ENCODE peak calls at places on chromosomes 12 and 14, in four cellular contexts. Z, R, Q and P are unnamed samples.

GRCh38 chr12:7031306-7031705 is 13.0 kb upstream of the LPCAT3 start:
- DNase-seq in Z (no peak), R (no peak), Q (no peak), P (no peak)

GRCh38 chr12:106868982-106869381 is 86.7 kb upstream of the TMEM263 start:
- DNase-seq in Z (no peak), R (no peak), Q (no peak), P (no peak)

GRCh38 chr12:65925626-65926025 is 101.3 kb downstream of the HMGA2 start:
- DNase-seq in Z (no peak), R (no peak), Q (no peak), P (no peak)

GRCh38 chr12:103680591-103681065 is 93.6 kb downstream of the STAB2 start:
- DNase-seq in Z (peak), R (no peak), Q (peak), P (no peak)

GRCh38 chr14:90614696-90615260 is 201.5 kb downstream of the TTC7B start:
- DNase-seq in Z (no peak), R (no peak), Q (no peak), P (no peak)

GRCh38 chr14:100332797-100333196 is 9.7 kb downstream of the SLC25A47 start:
- DNase-seq in Z (no peak), R (no peak), Q (no peak), P (no peak)

GRCh38 chr12:16297521-16297920 is 20.0 kb upstream of the SLC15A5 start:
- DNase-seq in Z (no peak), R (no peak), Q (no peak), P (no peak)

GRCh38 chr14:21300892-21301291 is 21.0 kb downstream of the RPGRIP1 start:
- DNase-seq in Z (no peak), R (peak), Q (peak), P (no peak)

GRCh38 chr12:122139941-122140340 is 34.1 kb downstream of the IL31 start:
- DNase-seq in Z (no peak), R (no peak), Q (no peak), P (no peak)

GRCh38 chr14:61877050-61877390 is 114.8 kb downstream of the SNAPC1 start:
- DNase-seq in Z (no peak), R (no peak), Q (no peak), P (no peak)

GRCh38 chr12:103441437-103442186 is 54.2 kb downstream of the C12orf42 start:
- DNase-seq in Z (no peak), R (no peak), Q (no peak), P (no peak)

GRCh38 chr12:83470749-83471148 is 784.0 kb downstream of the TMTC2 start:
- DNase-seq in Z (no peak), R (no peak), Q (no peak), P (no peak)

GRCh38 chr12:68040450-68041075 is 51.3 kb downstream of the IFNG-AS1 start:
- DNase-seq in Z (peak), R (peak), Q (peak), P (peak)

GRCh38 chr14:23512156-23512555 is 39.4 kb downstream of the ZFHX2 start:
- DNase-seq in Z (no peak), R (peak), Q (no peak), P (no peak)

GRCh38 chr14:33254876-33255275 is 316.2 kb downstream of the NPAS3 start:
- DNase-seq in Z (no peak), R (no peak), Q (no peak), P (no peak)

GRCh38 chr12:12839886-12840285 is 26.7 kb downstream of the DDX47 start:
- DNase-seq in Z (peak), R (no peak), Q (no peak), P (peak)

GRCh38 chr12:121812320-121812871 is 8.6 kb downstream of the SETD1B start:
- DNase-seq in Z (peak), R (peak), Q (peak), P (peak)

GRCh38 chr12:118055144-118055557 is 5.8 kb downstream of the WSB2 start:
- DNase-seq in Z (peak), R (peak), Q (peak), P (no peak)

GRCh38 chr12:96334502-96334901 is 65.7 kb downstream of the CDK17 start:
- DNase-seq in Z (no peak), R (no peak), Q (no peak), P (no peak)

GRCh38 chr14:69260246-69260978 is 454 bp downstream of the GALNT16 start:
- DNase-seq in Z (no peak), R (peak), Q (peak), P (no peak)

GRCh38 chr14:94559638-94560290 is 1.5 kb upstream of the SERPINA4 start:
- DNase-seq in Z (no peak), R (no peak), Q (no peak), P (no peak)

GRCh38 chr14:90154110-90154509 is 92.3 kb downstream of the KCNK13 start:
- DNase-seq in Z (no peak), R (no peak), Q (no peak), P (no peak)

GRCh38 chr12:130192667-130193345 is 30.5 kb downstream of the FZD10 start:
- DNase-seq in Z (no peak), R (no peak), Q (peak), P (no peak)

GRCh38 chr14:79947440-79947839 is 263.9 kb downstream of the DIO2 start:
- DNase-seq in Z (no peak), R (no peak), Q (no peak), P (no peak)

GRCh38 chr14:33163109-33163508 is 224.4 kb downstream of the NPAS3 start:
- DNase-seq in Z (no peak), R (no peak), Q (no peak), P (no peak)

GRCh38 chr12:105493091-105493615 is 162.7 kb downstream of the C12orf75 start:
- DNase-seq in Z (no peak), R (no peak), Q (no peak), P (no peak)

GRCh38 chr14:91339076-91339475 is 78.5 kb downstream of the CCDC88C start:
- DNase-seq in Z (no peak), R (no peak), Q (no peak), P (no peak)

DNA sequence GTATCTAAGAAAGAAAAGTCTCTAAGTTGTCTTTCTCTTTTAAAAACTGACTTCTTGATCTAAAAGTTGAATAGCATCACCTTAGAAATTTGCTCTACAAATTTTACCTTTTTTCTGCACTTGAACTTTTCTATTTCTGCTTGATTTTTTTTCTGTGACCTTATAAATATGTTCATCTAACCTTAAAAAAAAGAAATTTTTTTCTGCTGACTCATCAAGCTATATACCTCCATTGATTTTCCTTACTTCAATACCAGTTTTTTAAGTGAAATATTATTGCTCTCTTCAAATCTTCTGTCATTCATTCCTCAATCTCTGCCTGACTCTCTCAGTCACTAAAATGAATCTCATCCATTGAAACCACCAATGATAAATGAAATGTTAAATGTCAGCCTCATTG is 910.1 kb downstream of the GALC start:
- DNase-seq in Z (no peak), R (no peak), Q (no peak), P (no peak)
- TF ChIP-seq CTCF in Z (no peak), R (no peak), Q (no peak), P (no peak)

GRCh38 chr12:132066345-132066685 is 77.8 kb downstream of the DDX51 start:
- DNase-seq in Z (no peak), R (no peak), Q (no peak), P (no peak)

GRCh38 chr12:132064641-132065040 is 79.5 kb downstream of the DDX51 start:
- DNase-seq in Z (no peak), R (no peak), Q (no peak), P (no peak)

GRCh38 chr12:132065203-132065602 is 78.9 kb downstream of the DDX51 start:
- DNase-seq in Z (no peak), R (no peak), Q (no peak), P (no peak)

GRCh38 chr12:132066749-132067148 is 77.4 kb downstream of the DDX51 start:
- DNase-seq in Z (no peak), R (no peak), Q (no peak), P (no peak)

GRCh38 chr12:132065609-132066344 is 78.3 kb downstream of the DDX51 start:
- DNase-seq in Z (no peak), R (no peak), Q (no peak), P (no peak)
- H3K4me3 ChIP-seq in Z (no peak), R (no peak), Q (no peak), P (no peak)

GRCh38 chr12:123269395-123269892 is 2.2 kb downstream of the CDK2AP1 start:
- DNase-seq in Z (peak), R (peak), Q (peak), P (peak)
- TF ChIP-seq CTCF in Z (no peak), R (peak), Q (peak), P (no peak)

DNA sequence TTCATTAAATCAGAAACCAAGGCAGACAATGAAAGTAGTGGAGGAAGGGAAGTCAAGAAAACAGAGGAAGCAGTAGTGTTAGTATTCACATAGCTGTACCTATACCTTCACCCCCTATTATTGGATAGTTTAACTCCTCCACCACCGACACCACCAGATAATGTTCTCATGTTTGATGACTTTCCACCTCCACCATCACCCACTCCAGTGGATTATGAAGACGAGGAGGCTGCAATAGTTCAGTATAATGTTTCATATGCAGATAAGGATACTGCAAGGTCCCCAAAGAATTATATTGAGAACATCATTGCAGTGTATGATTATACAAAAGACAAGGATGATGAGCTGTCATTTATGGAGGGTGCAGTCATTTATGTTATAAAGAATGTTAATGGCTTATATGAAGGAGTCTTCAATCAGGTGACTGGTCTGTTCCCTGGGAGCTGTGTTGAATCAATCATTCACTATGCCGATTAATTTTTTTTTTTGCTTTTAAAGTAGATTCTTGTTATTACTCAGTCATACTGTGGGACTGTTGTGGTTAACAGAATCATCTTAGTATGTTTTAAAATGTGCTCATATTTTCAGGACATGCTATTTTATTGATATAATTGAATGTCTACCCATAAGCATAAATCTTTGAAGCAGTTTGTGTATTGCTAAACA is 32.2 kb upstream of the KTN1 start:
- DNase-seq in Z (no peak), R (no peak), Q (no peak), P (no peak)
- H3K4me3 ChIP-seq in Z (no peak), R (no peak), Q (no peak), P (no peak)

GRCh38 chr12:124752437-124753229 is 111.0 kb downstream of the SCARB1 start:
- DNase-seq in Z (peak), R (no peak), Q (no peak), P (peak)

GRCh38 chr12:124749725-124750124 is 113.9 kb downstream of the SCARB1 start:
- DNase-seq in Z (no peak), R (no peak), Q (no peak), P (no peak)

GRCh38 chr12:124751654-124752355 is 111.9 kb downstream of the SCARB1 start:
- DNase-seq in Z (no peak), R (no peak), Q (no peak), P (no peak)

GRCh38 chr12:124750149-124750656 is 113.5 kb downstream of the SCARB1 start:
- DNase-seq in Z (no peak), R (no peak), Q (no peak), P (no peak)

DNA sequence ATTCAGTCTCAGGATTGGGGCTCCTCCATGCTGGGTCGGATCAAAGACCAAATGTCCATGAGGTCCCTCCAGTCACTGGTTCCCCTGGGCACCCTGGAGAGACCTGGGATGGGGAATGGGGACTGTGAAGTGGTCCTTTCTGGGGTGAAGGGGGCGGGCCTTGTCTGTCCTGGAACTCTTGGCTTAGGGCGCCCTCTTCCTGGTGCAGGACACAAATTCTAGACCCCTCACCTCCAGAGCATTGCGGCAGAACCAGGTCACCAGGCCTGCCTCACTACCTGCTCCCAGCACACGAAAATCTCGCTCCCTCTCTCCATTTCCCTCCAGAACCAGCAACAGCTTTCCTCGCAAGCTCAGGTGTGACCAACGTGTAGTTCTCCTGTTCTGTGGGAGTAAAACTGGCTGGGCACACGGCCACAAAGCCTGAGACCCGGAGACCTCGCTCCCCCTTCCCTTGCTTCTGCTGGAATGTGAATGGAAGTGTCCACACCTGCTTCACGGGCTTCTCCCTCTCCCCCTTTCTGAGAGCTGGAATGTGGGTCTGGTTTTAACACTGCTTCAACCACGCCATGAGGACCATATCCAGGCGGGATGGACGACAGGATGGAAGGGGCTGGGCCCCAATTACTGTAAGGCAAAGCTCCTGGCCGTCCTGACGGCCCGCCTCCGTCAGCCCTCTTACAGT is 112.7 kb downstream of the SCARB1 start:
- DNase-seq in Z (no peak), R (peak), Q (peak), P (no peak)
- TF ChIP-seq CTCF in Z (no peak), R (peak), Q (peak), P (peak)

GRCh38 chr14:105390849-105391500 is 7.4 kb upstream of the TEX22 start:
- DNase-seq in Z (no peak), R (no peak), Q (no peak), P (no peak)
- H3K4me3 ChIP-seq in Z (no peak), R (no peak), Q (no peak), P (no peak)

DNA sequence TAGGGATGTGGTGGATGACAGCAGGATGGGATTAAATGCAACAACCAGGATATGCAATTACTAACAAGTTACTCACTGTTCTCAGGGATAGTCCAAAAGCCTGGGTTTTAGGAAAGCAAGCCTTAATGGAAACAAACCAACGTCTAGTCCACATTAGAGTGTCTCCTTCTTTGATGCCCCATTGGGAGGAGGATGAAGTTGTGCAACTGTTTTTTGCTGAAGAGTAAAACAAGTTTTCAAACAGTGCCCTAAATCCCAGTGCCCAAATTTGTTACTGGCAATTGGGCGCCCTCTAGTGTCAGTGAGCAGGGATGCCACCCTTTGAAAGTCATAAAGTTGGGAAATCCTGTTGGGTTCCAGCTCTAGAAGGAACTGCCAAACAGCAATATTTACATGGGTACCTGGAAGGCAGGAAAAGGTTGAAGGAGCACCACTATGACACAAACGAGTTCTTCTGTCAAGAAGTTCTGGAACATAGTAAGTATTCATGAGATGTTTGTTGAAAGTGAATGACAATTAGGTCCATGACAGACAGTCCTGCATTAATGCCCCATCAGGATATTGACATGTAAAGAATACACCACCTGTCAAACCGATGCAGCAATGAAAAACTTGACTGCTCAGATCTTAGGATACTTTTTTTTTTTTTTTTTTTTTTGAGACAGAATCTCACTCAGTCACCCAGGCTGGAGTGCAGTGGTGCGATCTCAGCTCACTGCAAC is 11.1 kb upstream of the DPF3 start:
- DNase-seq in Z (peak), R (peak), Q (peak), P (peak)
- TF ChIP-seq CTCF in Z (peak), R (peak), Q (peak), P (peak)

DNA sequence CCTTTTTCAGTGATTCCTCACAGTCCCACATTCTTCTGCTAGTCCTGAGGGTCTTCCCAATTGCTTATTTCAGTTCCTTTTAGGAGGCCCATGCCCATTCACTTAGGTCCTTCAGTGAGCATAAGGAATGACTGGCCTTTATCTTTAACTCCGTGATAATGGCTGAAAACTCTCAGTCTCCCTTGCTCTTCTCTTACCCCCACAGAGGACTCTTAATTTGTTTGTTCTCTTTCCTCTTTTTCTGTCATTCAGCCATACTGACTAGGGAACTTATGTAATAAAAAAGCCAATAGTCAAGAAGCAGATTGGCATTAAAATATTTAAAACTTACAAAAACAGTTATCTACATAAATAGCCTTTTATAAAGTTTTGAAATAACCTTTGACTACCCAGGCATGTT is 17.1 kb upstream of the VDR start:
- DNase-seq in Z (no peak), R (no peak), Q (no peak), P (no peak)
- H3K4me3 ChIP-seq in Z (no peak), R (no peak), Q (no peak), P (no peak)

DNA sequence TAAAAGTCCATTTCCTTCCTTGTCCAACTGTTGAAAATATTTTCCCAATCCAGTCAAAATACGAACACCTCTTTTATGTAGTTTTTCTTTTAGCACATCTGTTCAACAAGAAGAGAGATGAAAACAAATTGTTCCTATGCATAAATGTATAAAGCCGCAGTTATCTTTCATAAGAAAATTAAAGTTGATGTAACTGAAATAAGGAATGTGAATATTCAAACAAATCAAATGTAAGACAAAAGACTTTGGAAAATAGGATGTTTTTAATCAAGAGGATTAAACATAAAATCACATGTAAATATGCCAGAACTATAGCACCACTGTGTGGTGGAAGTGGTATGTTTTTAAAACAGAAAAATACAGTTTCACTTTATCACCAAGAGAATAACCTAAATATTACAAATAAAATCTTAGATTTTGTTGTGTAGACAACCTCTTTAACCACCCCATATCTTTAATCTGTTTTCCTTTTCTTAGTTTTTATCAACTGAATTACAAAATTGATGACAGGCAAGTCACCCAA is 40.4 kb downstream of the CAPS2 start:
- DNase-seq in Z (peak), R (no peak), Q (no peak), P (peak)
- TF ChIP-seq CTCF in Z (peak), R (peak), Q (peak), P (peak)